ENCODE peak calls at places on chromosomes 11 and 22, in nine cellular contexts. One of them, this sample, is unnamed.

GRCh38 chr11:117882539-117882938 is 6.1 kb upstream of the FXYD6 start:
- DNase-seq in WERI-Rb-1: peak
- DNase-seq in fibroblast of the aortic adventitia: no peak
- DNase-seq in endothelial cell of umbilical vein: no peak
- DNase-seq in cardiac muscle cell: no peak
- DNase-seq in ascending aorta: no peak
- DNase-seq in lung: no peak
- DNase-seq in osteoblast: no peak
- DNase-seq in stomach: no peak
- DNase-seq in this sample: no peak

GRCh38 chr11:72812968-72813739 is 1.1 kb upstream of the ATG16L2 start:
- DNase-seq in WERI-Rb-1: peak
- DNase-seq in lung: peak
- DNase-seq in endothelial cell of umbilical vein: peak
- DNase-seq in fibroblast of the aortic adventitia: peak
- DNase-seq in stomach: peak
- DNase-seq in osteoblast: peak
- DNase-seq in ascending aorta: peak
- DNase-seq in cardiac muscle cell: peak
- DNase-seq in this sample: peak

GRCh38 chr22:29877620-29878019 is 5.4 kb upstream of the MTMR3 start:
- DNase-seq in WERI-Rb-1: no peak
- DNase-seq in ascending aorta: no peak
- DNase-seq in cardiac muscle cell: peak
- DNase-seq in osteoblast: peak
- DNase-seq in stomach: no peak
- DNase-seq in fibroblast of the aortic adventitia: peak
- DNase-seq in lung: no peak
- DNase-seq in endothelial cell of umbilical vein: no peak
- DNase-seq in this sample: peak

GRCh38 chr22:39559456-39560105 is 11.0 kb upstream of the CACNA1I start:
- DNase-seq in ascending aorta: no peak
- DNase-seq in WERI-Rb-1: peak
- DNase-seq in lung: no peak
- DNase-seq in osteoblast: no peak
- DNase-seq in cardiac muscle cell: peak
- DNase-seq in fibroblast of the aortic adventitia: no peak
- DNase-seq in stomach: no peak
- DNase-seq in endothelial cell of umbilical vein: no peak
- DNase-seq in this sample: peak

GRCh38 chr22:24965822-24966626 is 13.5 kb downstream of the KIAA1671 start:
- DNase-seq in ascending aorta: no peak
- DNase-seq in endothelial cell of umbilical vein: peak
- DNase-seq in cardiac muscle cell: no peak
- DNase-seq in osteoblast: no peak
- DNase-seq in WERI-Rb-1: no peak
- DNase-seq in lung: peak
- DNase-seq in stomach: peak
- DNase-seq in fibroblast of the aortic adventitia: no peak
- DNase-seq in this sample: no peak

GRCh38 chr11:13260196-13260962 is 17.2 kb upstream of the BMAL1 start:
- DNase-seq in cardiac muscle cell: no peak
- DNase-seq in fibroblast of the aortic adventitia: peak
- DNase-seq in endothelial cell of umbilical vein: no peak
- DNase-seq in stomach: no peak
- DNase-seq in osteoblast: no peak
- DNase-seq in ascending aorta: no peak
- DNase-seq in WERI-Rb-1: no peak
- DNase-seq in lung: no peak
- DNase-seq in this sample: no peak

GRCh38 chr22:50027639-50028537 is 15.3 kb upstream of the IL17REL start:
- DNase-seq in osteoblast: peak
- DNase-seq in stomach: peak
- DNase-seq in endothelial cell of umbilical vein: no peak
- DNase-seq in ascending aorta: no peak
- DNase-seq in WERI-Rb-1: no peak
- DNase-seq in lung: no peak
- DNase-seq in cardiac muscle cell: no peak
- DNase-seq in fibroblast of the aortic adventitia: no peak
- DNase-seq in this sample: peak

GRCh38 chr11:121473064-121473777 is 20.5 kb upstream of the SORL1-AS1 start:
- DNase-seq in cardiac muscle cell: peak
- DNase-seq in lung: no peak
- DNase-seq in fibroblast of the aortic adventitia: peak
- DNase-seq in ascending aorta: peak
- DNase-seq in stomach: no peak
- DNase-seq in endothelial cell of umbilical vein: no peak
- DNase-seq in WERI-Rb-1: no peak
- DNase-seq in osteoblast: peak
- DNase-seq in this sample: peak

GRCh38 chr11:130166457-130166784 is 6.8 kb downstream of the ST14 start:
- DNase-seq in stomach: peak
- DNase-seq in lung: no peak
- DNase-seq in osteoblast: peak
- DNase-seq in cardiac muscle cell: peak
- DNase-seq in fibroblast of the aortic adventitia: peak
- DNase-seq in ascending aorta: no peak
- DNase-seq in WERI-Rb-1: peak
- DNase-seq in endothelial cell of umbilical vein: peak
- DNase-seq in this sample: peak

GRCh38 chr11:86575208-86575855 is 97.1 kb downstream of the ME3 start:
- DNase-seq in lung: no peak
- DNase-seq in endothelial cell of umbilical vein: no peak
- DNase-seq in fibroblast of the aortic adventitia: peak
- DNase-seq in WERI-Rb-1: no peak
- DNase-seq in cardiac muscle cell: peak
- DNase-seq in stomach: no peak
- DNase-seq in osteoblast: no peak
- DNase-seq in ascending aorta: no peak
- DNase-seq in this sample: no peak

GRCh38 chr11:61531033-61531432 is 22.5 kb downstream of the LRRC10B start:
- DNase-seq in stomach: no peak
- DNase-seq in WERI-Rb-1: no peak
- DNase-seq in endothelial cell of umbilical vein: no peak
- DNase-seq in ascending aorta: no peak
- DNase-seq in lung: no peak
- DNase-seq in cardiac muscle cell: no peak
- DNase-seq in fibroblast of the aortic adventitia: no peak
- DNase-seq in osteoblast: no peak
- DNase-seq in this sample: no peak

GRCh38 chr11:61533039-61533375 is 24.5 kb downstream of the LRRC10B start:
- DNase-seq in lung: no peak
- DNase-seq in stomach: no peak
- DNase-seq in endothelial cell of umbilical vein: no peak
- DNase-seq in fibroblast of the aortic adventitia: no peak
- DNase-seq in osteoblast: no peak
- DNase-seq in ascending aorta: no peak
- DNase-seq in WERI-Rb-1: no peak
- DNase-seq in cardiac muscle cell: no peak
- DNase-seq in this sample: no peak

GRCh38 chr11:61534025-61534900 is 25.7 kb downstream of the LRRC10B start:
- DNase-seq in stomach: peak
- DNase-seq in fibroblast of the aortic adventitia: no peak
- DNase-seq in ascending aorta: no peak
- DNase-seq in WERI-Rb-1: no peak
- DNase-seq in osteoblast: no peak
- DNase-seq in lung: no peak
- DNase-seq in endothelial cell of umbilical vein: no peak
- DNase-seq in cardiac muscle cell: no peak
- DNase-seq in this sample: no peak

GRCh38 chr11:61533401-61533800 is 24.9 kb downstream of the LRRC10B start:
- DNase-seq in cardiac muscle cell: no peak
- DNase-seq in lung: no peak
- DNase-seq in endothelial cell of umbilical vein: no peak
- DNase-seq in WERI-Rb-1: no peak
- DNase-seq in ascending aorta: no peak
- DNase-seq in stomach: peak
- DNase-seq in osteoblast: no peak
- DNase-seq in fibroblast of the aortic adventitia: no peak
- DNase-seq in this sample: no peak

DNA sequence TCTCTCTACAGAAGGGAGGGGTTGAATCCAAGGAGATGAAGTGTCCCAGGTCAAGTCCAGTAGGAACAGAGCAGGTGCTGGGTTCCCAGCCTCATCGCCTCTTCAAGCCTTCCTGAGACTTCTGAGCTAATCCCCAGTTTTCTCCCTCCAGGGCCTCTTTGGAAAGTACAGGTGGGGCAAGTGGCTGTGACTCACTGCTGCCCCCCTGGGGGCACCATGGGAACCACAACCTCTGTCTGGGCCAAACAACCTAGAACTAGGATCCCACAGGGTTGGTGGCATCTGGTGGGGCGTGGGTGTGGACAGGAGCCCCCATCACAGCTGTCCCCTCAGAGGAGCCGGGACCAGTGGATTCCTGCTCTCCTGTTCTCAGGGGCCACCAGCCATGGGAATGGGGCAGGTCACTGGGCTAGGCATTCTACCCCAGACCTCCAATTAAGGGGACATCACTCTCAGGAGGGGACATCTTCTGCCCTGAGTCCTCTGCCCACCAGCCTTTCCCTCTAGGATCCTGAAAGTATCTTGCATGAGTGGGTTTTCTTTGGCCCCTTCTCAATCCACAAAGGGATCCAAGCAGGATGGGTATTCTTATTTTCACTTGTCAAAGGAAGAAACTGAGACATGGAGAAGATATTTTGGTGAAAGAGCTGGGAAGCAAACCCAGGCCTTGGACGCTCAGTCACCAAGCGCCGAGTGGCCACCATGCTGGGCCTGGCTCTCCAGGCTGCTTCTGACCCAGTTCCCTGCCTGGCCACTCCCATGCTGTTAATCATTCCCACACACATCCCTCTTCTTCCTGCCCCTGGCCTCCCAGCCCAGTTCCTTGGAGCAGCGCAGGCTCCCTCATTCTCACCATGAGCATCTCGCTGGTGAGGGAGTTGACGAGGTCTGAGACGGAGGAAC is 23.8 kb downstream of the LRRC10B start:
- DNase-seq in fibroblast of the aortic adventitia: peak
- DNase-seq in stomach: peak
- DNase-seq in WERI-Rb-1: peak
- DNase-seq in lung: peak
- DNase-seq in ascending aorta: no peak
- DNase-seq in endothelial cell of umbilical vein: peak
- DNase-seq in cardiac muscle cell: peak
- DNase-seq in osteoblast: peak
- DNase-seq in this sample: no peak
- TF ChIP-seq CTCF in fibroblast of the aortic adventitia: peak
- TF ChIP-seq CTCF in stomach: peak
- TF ChIP-seq CTCF in WERI-Rb-1: peak
- TF ChIP-seq CTCF in lung: no peak
- TF ChIP-seq CTCF in ascending aorta: peak
- TF ChIP-seq CTCF in endothelial cell of umbilical vein: peak
- TF ChIP-seq CTCF in cardiac muscle cell: peak
- TF ChIP-seq CTCF in osteoblast: peak
- TF ChIP-seq CTCF in this sample: peak

GRCh38 chr11:2402106-2402505 is 1.6 kb downstream of the TSSC4 start:
- DNase-seq in cardiac muscle cell: no peak
- DNase-seq in fibroblast of the aortic adventitia: no peak
- DNase-seq in osteoblast: no peak
- DNase-seq in endothelial cell of umbilical vein: no peak
- DNase-seq in ascending aorta: no peak
- DNase-seq in WERI-Rb-1: no peak
- DNase-seq in stomach: no peak
- DNase-seq in lung: no peak
- DNase-seq in this sample: no peak
- H3K4me3 ChIP-seq in cardiac muscle cell: no peak
- H3K4me3 ChIP-seq in fibroblast of the aortic adventitia: peak
- H3K4me3 ChIP-seq in osteoblast: peak
- H3K4me3 ChIP-seq in endothelial cell of umbilical vein: no peak
- H3K4me3 ChIP-seq in ascending aorta: peak
- H3K4me3 ChIP-seq in WERI-Rb-1: no peak
- H3K4me3 ChIP-seq in stomach: peak
- H3K4me3 ChIP-seq in lung: no peak
- H3K4me3 ChIP-seq in this sample: peak

GRCh38 chr11:67401495-67402191 is at the start of gene PPP1CA:
- DNase-seq in ascending aorta: peak
- DNase-seq in stomach: peak
- DNase-seq in cardiac muscle cell: peak
- DNase-seq in osteoblast: peak
- DNase-seq in WERI-Rb-1: peak
- DNase-seq in endothelial cell of umbilical vein: peak
- DNase-seq in lung: peak
- DNase-seq in fibroblast of the aortic adventitia: peak
- DNase-seq in this sample: peak
- TF ChIP-seq CTCF in ascending aorta: peak
- TF ChIP-seq CTCF in stomach: peak
- TF ChIP-seq CTCF in cardiac muscle cell: peak
- TF ChIP-seq CTCF in osteoblast: peak
- TF ChIP-seq CTCF in WERI-Rb-1: peak
- TF ChIP-seq CTCF in endothelial cell of umbilical vein: peak
- TF ChIP-seq CTCF in lung: no peak
- TF ChIP-seq CTCF in fibroblast of the aortic adventitia: peak
- TF ChIP-seq CTCF in this sample: no peak

DNA sequence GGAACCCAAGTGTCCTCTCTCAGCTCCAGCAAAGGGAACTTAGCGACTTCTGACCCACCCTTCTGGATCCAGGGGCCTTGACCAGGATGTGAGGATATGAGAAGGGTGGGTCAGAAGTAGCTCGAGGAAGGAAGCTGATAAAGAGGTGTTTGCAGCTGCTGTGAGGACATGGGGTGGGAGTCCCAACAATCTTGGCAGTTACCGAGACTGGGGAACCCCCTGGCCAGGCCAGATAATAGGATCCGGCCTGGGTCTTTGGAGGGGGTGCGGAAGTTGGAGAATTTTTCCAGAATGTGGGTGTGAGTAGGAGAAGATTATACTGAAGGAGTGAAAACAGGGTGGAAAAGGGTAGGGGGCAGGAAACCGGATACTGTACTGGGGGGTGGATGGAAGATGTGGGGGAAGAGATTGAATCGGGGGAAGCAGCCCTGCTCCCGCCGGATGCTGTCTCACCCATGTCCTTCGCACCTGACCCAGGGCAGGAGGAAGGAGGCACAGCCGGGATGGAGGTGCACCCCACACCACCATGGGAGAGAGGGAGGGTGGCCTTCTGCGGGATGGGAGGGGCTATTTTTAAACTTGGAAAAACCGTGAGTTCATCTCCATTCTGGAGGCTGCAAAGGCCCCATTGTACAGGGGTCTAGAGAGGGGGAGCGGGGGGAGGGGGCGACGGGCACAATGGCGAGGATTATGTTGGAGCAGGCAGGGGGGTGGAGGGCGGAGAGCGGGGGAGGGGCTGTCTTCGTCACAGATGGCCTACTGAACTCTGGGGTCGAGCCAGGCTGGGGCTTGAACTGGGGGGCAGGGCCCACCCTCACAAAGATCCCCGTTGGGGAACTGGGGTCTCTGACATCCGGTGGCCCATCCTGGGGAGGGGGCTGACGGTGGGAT is 3.0 kb upstream of the MCAM start:
- DNase-seq in endothelial cell of umbilical vein: peak
- DNase-seq in osteoblast: peak
- DNase-seq in stomach: no peak
- DNase-seq in lung: peak
- DNase-seq in fibroblast of the aortic adventitia: no peak
- DNase-seq in cardiac muscle cell: no peak
- DNase-seq in WERI-Rb-1: no peak
- DNase-seq in ascending aorta: peak
- DNase-seq in this sample: no peak
- H3K4me3 ChIP-seq in endothelial cell of umbilical vein: peak
- H3K4me3 ChIP-seq in osteoblast: peak
- H3K4me3 ChIP-seq in stomach: peak
- H3K4me3 ChIP-seq in lung: no peak
- H3K4me3 ChIP-seq in fibroblast of the aortic adventitia: no peak
- H3K4me3 ChIP-seq in cardiac muscle cell: no peak
- H3K4me3 ChIP-seq in WERI-Rb-1: no peak
- H3K4me3 ChIP-seq in ascending aorta: peak
- H3K4me3 ChIP-seq in this sample: no peak